ENCODE peak calls at places on chromosomes 11 and 22, in five cellular contexts. J is cardiac muscle cell, V is heart left ventricle, E is Peyer's patch, R is astrocyte. D is an unnamed sample.
A peak's percentile ranks its signal among the peaks of the same experiment; 100 is the strongest.

GRCh38 chr11:76234704-76235232 is 28.5 kb upstream of the WNT11 start:
- DNase-seq in J (no peak), V (peak; percentile 50), E (no peak), R (no peak), D (no peak)

GRCh38 chr11:46279393-46280099 is 2.1 kb downstream of the CREB3L1 start:
- DNase-seq in J (no peak), V (peak; percentile 79), E (no peak), R (peak; percentile 71), D (peak; percentile 76)

GRCh38 chr11:46252373-46252914 is 25.0 kb upstream of the CREB3L1 start:
- DNase-seq in J (no peak), V (no peak), E (no peak), R (no peak), D (no peak)

GRCh38 chr22:44256860-44257560 is 55.7 kb downstream of the SHISAL1 start:
- DNase-seq in J (no peak), V (no peak), E (no peak), R (no peak), D (no peak)

GRCh38 chr11:104090767-104091166 is 54.3 kb downstream of the DDI1 start:
- DNase-seq in J (no peak), V (no peak), E (no peak), R (no peak), D (peak; percentile 80)

GRCh38 chr11:46520971-46521745 is 72.7 kb downstream of the AMBRA1 start:
- DNase-seq in J (no peak), V (no peak), E (no peak), R (peak; percentile 84), D (peak; percentile 63)

GRCh38 chr11:121777056-121777455 is 324.3 kb upstream of the SORL1-AS1 start:
- DNase-seq in J (no peak), V (no peak), E (no peak), R (peak; percentile 20), D (peak; percentile 11)

GRCh38 chr11:131671764-131672163 is 301.3 kb downstream of the NTM start:
- DNase-seq in J (peak; percentile 71), V (no peak), E (no peak), R (no peak), D (no peak)

GRCh38 chr11:86638673-86639072 is 33.7 kb downstream of the ME3 start:
- DNase-seq in J (no peak), V (no peak), E (no peak), R (no peak), D (no peak)

GRCh38 chr22:32469799-32470212 is 4.8 kb upstream of the FBXO7 start:
- DNase-seq in J (no peak), V (no peak), E (no peak), R (peak; percentile 57), D (peak; percentile 86)

GRCh38 chr22:32020117-32020516 is 22.9 kb upstream of the SLC5A1 start:
- DNase-seq in J (no peak), V (no peak), E (no peak), R (peak; percentile 89), D (peak; percentile 54)

GRCh38 chr22:29251981-29252978 is 15.5 kb downstream of the RHBDD3 start:
- DNase-seq in J (no peak), V (no peak), E (no peak), R (no peak), D (no peak)

GRCh38 chr11:131079036-131079435 is 162.8 kb upstream of the SNX19 start:
- DNase-seq in J (no peak), V (no peak), E (no peak), R (no peak), D (peak; percentile 7)

GRCh38 chr11:74773481-74773880 is 24.8 kb downstream of the RNF169 start:
- DNase-seq in J (no peak), V (no peak), E (no peak), R (no peak), D (peak; percentile 24)

GRCh38 chr11:109435121-109435742 is 13.2 kb downstream of the C11orf87 start:
- DNase-seq in J (no peak), V (no peak), E (no peak), R (peak; percentile 95), D (peak; percentile 63)

GRCh38 chr11:66218846-66219620 is 49.4 kb upstream of the RAB1B start:
- DNase-seq in J (peak; percentile 29), V (no peak), E (no peak), R (no peak), D (no peak)

GRCh38 chr22:27474711-27475547 is 326.6 kb downstream of the MN1 start:
- DNase-seq in J (no peak), V (no peak), E (no peak), R (peak; percentile 96), D (peak; percentile 93)

GRCh38 chr11:47109882-47110281 is 66.8 kb downstream of the ARFGAP2 start:
- DNase-seq in J (no peak), V (no peak), E (no peak), R (no peak), D (peak; percentile 16)

GRCh38 chr11:70637186-70637800 is 239.0 kb downstream of the CTTN start:
- DNase-seq in J (no peak), V (no peak), E (no peak), R (no peak), D (no peak)

GRCh38 chr11:29616611-29617010 is 400.2 kb downstream of the KCNA4 start:
- DNase-seq in J (no peak), V (no peak), E (no peak), R (peak; percentile 74), D (peak; percentile 92)

DNA sequence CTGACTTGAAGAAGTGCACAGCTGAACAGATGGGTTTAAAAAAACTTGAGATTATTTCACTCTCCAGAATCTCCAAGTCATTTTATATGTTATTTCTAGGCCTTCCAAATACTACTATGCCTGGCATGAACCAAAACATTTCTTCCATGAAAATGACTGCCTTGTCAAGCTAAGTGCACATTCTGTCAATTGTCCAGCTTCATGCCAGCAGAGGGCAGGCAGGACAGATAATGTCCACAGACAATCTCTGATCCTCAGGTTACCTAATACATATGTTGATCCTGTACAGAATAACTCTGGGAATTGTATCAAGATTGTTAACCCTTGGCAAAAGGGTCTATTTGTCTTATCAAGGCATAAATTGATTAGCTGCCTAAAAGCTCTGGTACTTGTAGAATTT is 229.5 kb downstream of the AASDHPPT start:
- DNase-seq in J (no peak), V (no peak), E (no peak), R (no peak), D (no peak)
- TF ChIP-seq CTCF in J (no peak), V (no peak), E (no peak), R (no peak), D (peak; percentile 22)

GRCh38 chr11:44997566-44997965 is 46.9 kb upstream of the TP53I11 start:
- DNase-seq in J (no peak), V (no peak), E (no peak), R (no peak), D (no peak)
- H3K4me3 ChIP-seq in J (no peak overlapping the region), V (no peak overlapping the region), E (no peak overlapping the region), R (no peak overlapping the region), D (no peak overlapping the region)

DNA sequence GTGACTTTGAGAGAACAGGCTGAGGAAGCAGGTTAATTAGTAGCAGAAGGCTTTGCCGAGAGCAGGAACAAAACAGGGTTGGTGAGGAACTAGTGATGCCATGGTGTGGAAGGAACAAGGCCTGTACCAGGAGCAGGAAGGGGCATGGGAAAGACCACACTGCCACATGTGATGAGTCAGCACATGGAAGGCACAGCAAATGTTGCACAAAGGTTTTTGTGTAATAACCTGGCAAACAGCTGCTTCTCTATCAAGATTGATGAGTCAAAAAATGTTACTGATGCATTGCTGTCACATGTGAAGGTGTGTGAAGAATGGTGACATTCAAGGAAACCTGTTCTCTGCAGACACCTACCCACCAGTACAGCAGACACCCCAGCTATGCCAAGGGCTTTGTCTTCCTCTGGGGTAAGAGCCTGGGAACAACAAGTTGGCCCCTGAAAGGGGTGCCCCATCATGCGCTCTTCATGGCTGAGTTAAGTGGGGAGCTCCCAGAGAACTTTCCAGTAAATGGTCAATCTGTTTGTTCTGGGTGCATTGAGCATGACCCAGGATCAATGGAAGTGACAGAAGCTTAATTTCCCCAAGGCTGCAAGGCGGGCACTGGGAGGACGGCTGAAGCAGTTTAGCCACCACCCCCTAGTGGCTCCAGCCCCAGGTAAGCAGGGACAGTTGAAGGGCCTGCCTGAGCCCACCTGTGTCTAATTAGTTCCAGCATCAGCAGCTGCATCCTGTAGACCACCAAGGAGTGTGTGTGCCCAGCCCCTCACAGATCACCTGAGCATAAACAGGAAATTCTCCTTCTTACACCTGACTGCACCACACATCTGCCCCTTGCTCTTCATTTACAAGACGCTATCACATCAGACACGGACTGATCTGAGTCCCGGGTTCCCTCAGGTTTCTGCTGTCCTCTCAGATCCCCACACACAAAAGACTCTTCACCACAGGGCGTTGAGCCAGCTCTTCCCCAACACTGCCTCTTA is 47.6 kb downstream of the GGTLC2 start:
- DNase-seq in J (no peak), V (no peak), E (peak; percentile 40), R (no peak), D (peak; percentile 7)
- TF ChIP-seq CTCF in J (no peak), V (no peak), E (no peak), R (no peak), D (no peak)

GRCh38 chr11:68136866-68137265 is 15.7 kb upstream of the CHKA start:
- DNase-seq in J (no peak), V (no peak), E (no peak), R (no peak), D (no peak)

GRCh38 chr11:68139395-68139794 is 18.2 kb upstream of the CHKA start:
- DNase-seq in J (no peak), V (no peak), E (no peak), R (no peak), D (no peak)

GRCh38 chr11:68137833-68138232 is 16.6 kb upstream of the CHKA start:
- DNase-seq in J (no peak), V (no peak), E (no peak), R (no peak), D (no peak)

GRCh38 chr11:68140496-68141246 is 19.5 kb upstream of the CHKA start:
- DNase-seq in J (no peak), V (no peak), E (no peak), R (no peak), D (no peak)

DNA sequence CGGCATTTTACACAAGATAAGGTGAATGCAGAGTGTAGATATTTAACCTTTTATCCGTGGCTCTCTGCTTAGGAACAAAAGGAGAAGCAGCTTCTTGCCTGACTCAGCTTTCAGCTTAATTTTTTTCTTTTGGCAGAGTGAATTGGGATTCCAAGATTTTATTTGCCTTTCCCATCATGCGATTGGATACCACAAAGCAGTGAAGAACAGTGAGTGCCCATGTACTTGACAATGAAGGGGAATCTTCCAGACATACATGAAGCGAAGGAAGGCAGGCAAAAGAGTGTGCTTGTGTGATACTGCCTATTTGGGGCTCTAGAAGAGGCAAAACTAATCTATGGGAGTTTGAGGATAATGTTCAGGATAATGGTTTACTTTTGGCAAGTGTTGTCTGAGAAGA is 17.1 kb upstream of the CHKA start:
- DNase-seq in J (no peak), V (no peak), E (no peak), R (no peak), D (no peak)
- H3K4me3 ChIP-seq in J (no peak overlapping the region), V (no peak overlapping the region), E (no peak overlapping the region), R (no peak overlapping the region), D (peak overlapping the region; percentile 26)